ENCODE peak calls at places on chromosome 12, in six cellular contexts. One of them, this sample, is unnamed.

GRCh38 chr12:81811066-81811777 is 52.1 kb upstream of the PPFIA2 start:
- DNase-seq in putamen: no peak
- DNase-seq in tibial nerve: peak
- DNase-seq in HEK293T: no peak
- DNase-seq in activated T-cell treated with anti-CD3 and anti-CD28 coated beads for 1 hour: no peak
- DNase-seq in GM12865: no peak
- DNase-seq in this sample: no peak

GRCh38 chr12:41460906-41461305 is 272.8 kb downstream of the PDZRN4 start:
- DNase-seq in putamen: peak
- DNase-seq in HEK293T: no peak
- DNase-seq in GM12865: no peak
- DNase-seq in tibial nerve: no peak
- DNase-seq in activated T-cell treated with anti-CD3 and anti-CD28 coated beads for 1 hour: no peak
- DNase-seq in this sample: no peak

GRCh38 chr12:120247621-120248030 is 17.9 kb downstream of the PXN start:
- DNase-seq in GM12865: no peak
- DNase-seq in putamen: no peak
- DNase-seq in activated T-cell treated with anti-CD3 and anti-CD28 coated beads for 1 hour: no peak
- DNase-seq in HEK293T: no peak
- DNase-seq in tibial nerve: no peak
- DNase-seq in this sample: no peak

GRCh38 chr12:34345801-34346200 is 323.5 kb downstream of the ALG10 start:
- DNase-seq in tibial nerve: no peak
- DNase-seq in GM12865: no peak
- DNase-seq in putamen: no peak
- DNase-seq in HEK293T: peak
- DNase-seq in activated T-cell treated with anti-CD3 and anti-CD28 coated beads for 1 hour: no peak
- DNase-seq in this sample: no peak

GRCh38 chr12:104708891-104709290 is 249.2 kb downstream of the SLC41A2 start:
- DNase-seq in activated T-cell treated with anti-CD3 and anti-CD28 coated beads for 1 hour: no peak
- DNase-seq in GM12865: no peak
- DNase-seq in HEK293T: no peak
- DNase-seq in tibial nerve: no peak
- DNase-seq in putamen: no peak
- DNase-seq in this sample: no peak

GRCh38 chr12:26699237-26699636 is 133.8 kb downstream of the ITPR2 start:
- DNase-seq in GM12865: no peak
- DNase-seq in HEK293T: no peak
- DNase-seq in putamen: no peak
- DNase-seq in tibial nerve: no peak
- DNase-seq in activated T-cell treated with anti-CD3 and anti-CD28 coated beads for 1 hour: no peak
- DNase-seq in this sample: no peak

GRCh38 chr12:46674818-46675217 is 151.0 kb downstream of the SLC38A4 start:
- DNase-seq in putamen: no peak
- DNase-seq in HEK293T: no peak
- DNase-seq in tibial nerve: no peak
- DNase-seq in activated T-cell treated with anti-CD3 and anti-CD28 coated beads for 1 hour: no peak
- DNase-seq in GM12865: no peak
- DNase-seq in this sample: no peak

GRCh38 chr12:93597608-93598007 is 25.1 kb downstream of the SOCS2 start:
- DNase-seq in tibial nerve: no peak
- DNase-seq in putamen: no peak
- DNase-seq in HEK293T: no peak
- DNase-seq in activated T-cell treated with anti-CD3 and anti-CD28 coated beads for 1 hour: no peak
- DNase-seq in GM12865: no peak
- DNase-seq in this sample: no peak

GRCh38 chr12:52605542-52605941 is 4.3 kb upstream of the KRT72 start:
- DNase-seq in HEK293T: no peak
- DNase-seq in tibial nerve: no peak
- DNase-seq in activated T-cell treated with anti-CD3 and anti-CD28 coated beads for 1 hour: no peak
- DNase-seq in putamen: no peak
- DNase-seq in GM12865: no peak
- DNase-seq in this sample: no peak

GRCh38 chr12:1618489-1618888 is 10.5 kb upstream of the WNT5B start:
- DNase-seq in tibial nerve: no peak
- DNase-seq in putamen: no peak
- DNase-seq in HEK293T: no peak
- DNase-seq in GM12865: no peak
- DNase-seq in activated T-cell treated with anti-CD3 and anti-CD28 coated beads for 1 hour: no peak
- DNase-seq in this sample: no peak

GRCh38 chr12:79662046-79662811 is 28.5 kb downstream of the PAWR start:
- DNase-seq in activated T-cell treated with anti-CD3 and anti-CD28 coated beads for 1 hour: no peak
- DNase-seq in putamen: no peak
- DNase-seq in tibial nerve: no peak
- DNase-seq in GM12865: no peak
- DNase-seq in HEK293T: no peak
- DNase-seq in this sample: no peak

GRCh38 chr12:59780605-59781135 is 184.8 kb downstream of the SLC16A7 start:
- DNase-seq in activated T-cell treated with anti-CD3 and anti-CD28 coated beads for 1 hour: no peak
- DNase-seq in GM12865: peak
- DNase-seq in tibial nerve: no peak
- DNase-seq in putamen: peak
- DNase-seq in HEK293T: no peak
- DNase-seq in this sample: no peak

GRCh38 chr12:124460771-124461170 is 106.6 kb downstream of the NCOR2 start:
- DNase-seq in HEK293T: no peak
- DNase-seq in GM12865: no peak
- DNase-seq in activated T-cell treated with anti-CD3 and anti-CD28 coated beads for 1 hour: no peak
- DNase-seq in putamen: no peak
- DNase-seq in tibial nerve: no peak
- DNase-seq in this sample: no peak

GRCh38 chr12:120115692-120116442 is 686 bp downstream of the RAB35 start:
- DNase-seq in tibial nerve: no peak
- DNase-seq in putamen: no peak
- DNase-seq in HEK293T: peak
- DNase-seq in activated T-cell treated with anti-CD3 and anti-CD28 coated beads for 1 hour: no peak
- DNase-seq in GM12865: peak
- DNase-seq in this sample: no peak

GRCh38 chr12:83461326-83461985 is 774.8 kb downstream of the TMTC2 start:
- DNase-seq in HEK293T: no peak
- DNase-seq in tibial nerve: no peak
- DNase-seq in putamen: no peak
- DNase-seq in GM12865: no peak
- DNase-seq in activated T-cell treated with anti-CD3 and anti-CD28 coated beads for 1 hour: no peak
- DNase-seq in this sample: no peak

GRCh38 chr12:111268738-111269572 is 99.9 kb downstream of the PHETA1 start:
- DNase-seq in putamen: no peak
- DNase-seq in GM12865: peak
- DNase-seq in tibial nerve: no peak
- DNase-seq in HEK293T: peak
- DNase-seq in activated T-cell treated with anti-CD3 and anti-CD28 coated beads for 1 hour: peak
- DNase-seq in this sample: no peak

GRCh38 chr12:132289356-132290202 is 39.8 kb downstream of the GALNT9 start:
- DNase-seq in putamen: no peak
- DNase-seq in GM12865: no peak
- DNase-seq in activated T-cell treated with anti-CD3 and anti-CD28 coated beads for 1 hour: no peak
- DNase-seq in HEK293T: no peak
- DNase-seq in tibial nerve: no peak
- DNase-seq in this sample: no peak

GRCh38 chr12:108609535-108610335 is 11.9 kb upstream of the TMEM119 start:
- DNase-seq in putamen: no peak
- DNase-seq in HEK293T: no peak
- DNase-seq in tibial nerve: peak
- DNase-seq in activated T-cell treated with anti-CD3 and anti-CD28 coated beads for 1 hour: no peak
- DNase-seq in GM12865: peak
- DNase-seq in this sample: no peak

GRCh38 chr12:116528067-116528466 is 31.1 kb upstream of the MAP1LC3B2 start:
- DNase-seq in putamen: no peak
- DNase-seq in HEK293T: no peak
- DNase-seq in tibial nerve: no peak
- DNase-seq in activated T-cell treated with anti-CD3 and anti-CD28 coated beads for 1 hour: no peak
- DNase-seq in GM12865: no peak
- DNase-seq in this sample: no peak

GRCh38 chr12:82329508-82329907 is 28.7 kb downstream of the CCDC59 start:
- DNase-seq in putamen: no peak
- DNase-seq in tibial nerve: no peak
- DNase-seq in HEK293T: peak
- DNase-seq in GM12865: no peak
- DNase-seq in activated T-cell treated with anti-CD3 and anti-CD28 coated beads for 1 hour: no peak
- DNase-seq in this sample: no peak

GRCh38 chr12:90622431-90622830 is 332.5 kb downstream of the CCER1 start:
- DNase-seq in putamen: no peak
- DNase-seq in GM12865: no peak
- DNase-seq in activated T-cell treated with anti-CD3 and anti-CD28 coated beads for 1 hour: no peak
- DNase-seq in tibial nerve: no peak
- DNase-seq in HEK293T: no peak
- DNase-seq in this sample: no peak

GRCh38 chr12:53147181-53147580 is 33.3 kb upstream of the ZNF740 start:
- DNase-seq in putamen: no peak
- DNase-seq in tibial nerve: no peak
- DNase-seq in HEK293T: no peak
- DNase-seq in activated T-cell treated with anti-CD3 and anti-CD28 coated beads for 1 hour: no peak
- DNase-seq in GM12865: no peak
- DNase-seq in this sample: no peak

GRCh38 chr12:53289891-53290290 is 5.5 kb upstream of the PFDN5 start:
- DNase-seq in putamen: no peak
- DNase-seq in GM12865: no peak
- DNase-seq in HEK293T: no peak
- DNase-seq in activated T-cell treated with anti-CD3 and anti-CD28 coated beads for 1 hour: no peak
- DNase-seq in tibial nerve: no peak
- DNase-seq in this sample: no peak

GRCh38 chr12:3655331-3655900 is 97.5 kb downstream of the CRACR2A start:
- DNase-seq in activated T-cell treated with anti-CD3 and anti-CD28 coated beads for 1 hour: no peak
- DNase-seq in HEK293T: peak
- DNase-seq in putamen: no peak
- DNase-seq in tibial nerve: no peak
- DNase-seq in GM12865: peak
- DNase-seq in this sample: no peak

GRCh38 chr12:110661337-110661972 is 27.5 kb downstream of the HVCN1 start:
- DNase-seq in HEK293T: no peak
- DNase-seq in activated T-cell treated with anti-CD3 and anti-CD28 coated beads for 1 hour: peak
- DNase-seq in putamen: no peak
- DNase-seq in tibial nerve: peak
- DNase-seq in GM12865: peak
- DNase-seq in this sample: no peak

GRCh38 chr12:96434107-96434506 is 33.9 kb upstream of the CDK17 start:
- DNase-seq in tibial nerve: no peak
- DNase-seq in HEK293T: no peak
- DNase-seq in GM12865: peak
- DNase-seq in putamen: no peak
- DNase-seq in activated T-cell treated with anti-CD3 and anti-CD28 coated beads for 1 hour: peak
- DNase-seq in this sample: no peak

GRCh38 chr12:70918321-70918720 is 2.2 kb downstream of the PTPRR start:
- DNase-seq in activated T-cell treated with anti-CD3 and anti-CD28 coated beads for 1 hour: no peak
- DNase-seq in putamen: no peak
- DNase-seq in tibial nerve: no peak
- DNase-seq in HEK293T: no peak
- DNase-seq in GM12865: no peak
- DNase-seq in this sample: no peak

This sample was measured in NCI-H446 treated with DMSO at 0.1 percent for 48 hours.